ENCODE peak calls at places on chromosome 18, in nine cellular contexts. F, X, G, V, L, C, M, B and Y are unnamed samples.

GRCh38 chr18:44149706-44150105 is 531.0 kb upstream of the SETBP1 start:
- DNase-seq in F (no peak), X (no peak), G (peak; percentile 91), V (peak; percentile 62), L (no peak), C (no peak), M (no peak), B (no peak), Y (no peak)

GRCh38 chr18:42798606-42799005 is 316.9 kb downstream of the RIT2 start:
- DNase-seq in F (no peak), X (no peak), G (peak; percentile 3), V (no peak), L (no peak), C (no peak), M (no peak), B (no peak), Y (no peak)

GRCh38 chr18:25047983-25048382 is 304.0 kb downstream of the ZNF521 start:
- DNase-seq in F (no peak), X (no peak), G (no peak), V (no peak), L (no peak), C (no peak), M (no peak), B (no peak), Y (no peak)

GRCh38 chr18:34976899-34977786 is 64.1 kb upstream of the MAPRE2 start:
- DNase-seq in F (peak; percentile 94), X (peak; percentile 83), G (peak; percentile 49), V (peak; percentile 30), L (peak; percentile 90), C (peak; percentile 74), M (peak; percentile 38), B (peak; percentile 88), Y (peak; percentile 81)

GRCh38 chr18:13211537-13211936 is 7.0 kb upstream of the LDLRAD4 start:
- DNase-seq in F (no peak), X (no peak), G (no peak), V (no peak), L (no peak), C (no peak), M (no peak), B (no peak), Y (no peak)

GRCh38 chr18:62506495-62507143 is 16.2 kb upstream of the ZCCHC2 start:
- DNase-seq in F (no peak), X (no peak), G (peak; percentile 82), V (no peak), L (no peak), C (no peak), M (no peak), B (no peak), Y (no peak)

GRCh38 chr18:29821544-29821943 is 1221.0 kb downstream of the DSC3 start:
- DNase-seq in F (no peak), X (no peak), G (no peak), V (no peak), L (no peak), C (no peak), M (no peak), B (no peak), Y (no peak)

GRCh38 chr18:42296723-42297122 is 341.7 kb downstream of the PIK3C3 start:
- DNase-seq in F (no peak), X (no peak), G (peak; percentile 12), V (no peak), L (no peak), C (no peak), M (no peak), B (no peak), Y (no peak)

GRCh38 chr18:2914185-2914584 is 67.4 kb downstream of the EMILIN2 start:
- DNase-seq in F (no peak), X (no peak), G (no peak), V (no peak), L (peak; percentile 32), C (no peak), M (no peak), B (no peak), Y (no peak)